ENCODE peak calls at places on chromosome 15, in four cellular contexts. One of them, this sample, is unnamed.

GRCh38 chr15:99619712-99620111 is 53.9 kb downstream of the MEF2A start:
- DNase-seq in HL-60: peak; percentile 11
- DNase-seq in K562: no peak
- DNase-seq in GM12878: no peak
- DNase-seq in this sample: no peak

GRCh38 chr15:89419370-89419984 is 76.9 kb downstream of the RHCG start:
- DNase-seq in HL-60: no peak
- DNase-seq in K562: peak; percentile 62
- DNase-seq in GM12878: no peak
- DNase-seq in this sample: no peak

GRCh38 chr15:44662478-44663409 is 718 bp downstream of the SPG11 start:
- DNase-seq in HL-60: peak; percentile 74
- DNase-seq in K562: peak; percentile 60
- DNase-seq in GM12878: peak; percentile 61
- DNase-seq in this sample: peak; percentile 35

GRCh38 chr15:94324117-94324826 is 92.9 kb downstream of the MCTP2 start:
- DNase-seq in HL-60: peak; percentile 34
- DNase-seq in K562: peak; percentile 42
- DNase-seq in GM12878: peak; percentile 45
- DNase-seq in this sample: peak; percentile 25

GRCh38 chr15:76342046-76342381 is 5.4 kb downstream of the ISL2 start:
- DNase-seq in HL-60: no peak
- DNase-seq in K562: no peak
- DNase-seq in GM12878: no peak
- DNase-seq in this sample: no peak

GRCh38 chr15:59296181-59296617 is 76.5 kb downstream of the MYO1E start:
- DNase-seq in HL-60: no peak
- DNase-seq in K562: no peak
- DNase-seq in GM12878: no peak
- DNase-seq in this sample: no peak

GRCh38 chr15:93029613-93030429 is 59.2 kb downstream of the RGMA start:
- DNase-seq in HL-60: no peak
- DNase-seq in K562: no peak
- DNase-seq in GM12878: no peak
- DNase-seq in this sample: no peak

GRCh38 chr15:36008719-36009118 is 462.8 kb upstream of the DPH6 start:
- DNase-seq in HL-60: no peak
- DNase-seq in K562: no peak
- DNase-seq in GM12878: no peak
- DNase-seq in this sample: no peak

GRCh38 chr15:89389841-89390603 is 55.4 kb upstream of the POLG start:
- DNase-seq in HL-60: no peak
- DNase-seq in K562: no peak
- DNase-seq in GM12878: no peak
- DNase-seq in this sample: no peak

GRCh38 chr15:27328616-27329015 is 357.6 kb downstream of the GABRG3 start:
- DNase-seq in HL-60: no peak
- DNase-seq in K562: no peak
- DNase-seq in GM12878: no peak
- DNase-seq in this sample: no peak

GRCh38 chr15:76418352-76419140 is 82.0 kb downstream of the ISL2 start:
- DNase-seq in HL-60: no peak
- DNase-seq in K562: no peak
- DNase-seq in GM12878: no peak
- DNase-seq in this sample: no peak

GRCh38 chr15:71761649-71762048 is 48.7 kb upstream of the NR2E3 start:
- DNase-seq in HL-60: no peak
- DNase-seq in K562: no peak
- DNase-seq in GM12878: no peak
- DNase-seq in this sample: no peak

GRCh38 chr15:67564590-67565345 is 22.3 kb downstream of the MAP2K5 start:
- DNase-seq in HL-60: peak; percentile 33
- DNase-seq in K562: no peak
- DNase-seq in GM12878: peak; percentile 80
- DNase-seq in this sample: peak; percentile 25

GRCh38 chr15:67228286-67228685 is 26.2 kb downstream of the AAGAB start:
- DNase-seq in HL-60: no peak
- DNase-seq in K562: no peak
- DNase-seq in GM12878: no peak
- DNase-seq in this sample: no peak

GRCh38 chr15:64050281-64051092 is 4.2 kb upstream of the DAPK2 start:
- DNase-seq in HL-60: no peak
- DNase-seq in K562: no peak
- DNase-seq in GM12878: no peak
- DNase-seq in this sample: no peak

GRCh38 chr15:26889298-26889898 is 22.5 kb downstream of the GABRA5 start:
- DNase-seq in HL-60: peak; percentile 8
- DNase-seq in K562: peak; percentile 48
- DNase-seq in GM12878: peak; percentile 23
- DNase-seq in this sample: no peak

GRCh38 chr15:55630921-55631320 is 42.8 kb upstream of the PYGO1 start:
- DNase-seq in HL-60: no peak
- DNase-seq in K562: no peak
- DNase-seq in GM12878: no peak
- DNase-seq in this sample: no peak

GRCh38 chr15:93321881-93322282 is 232.9 kb upstream of the RGMA start:
- DNase-seq in HL-60: no peak
- DNase-seq in K562: no peak
- DNase-seq in GM12878: no peak
- DNase-seq in this sample: no peak

GRCh38 chr15:58212909-58213526 is 74.8 kb downstream of the AQP9 start:
- DNase-seq in HL-60: no peak
- DNase-seq in K562: peak; percentile 46
- DNase-seq in GM12878: no peak
- DNase-seq in this sample: no peak

GRCh38 chr15:25171111-25171811 is 216.5 kb downstream of the SNRPN start:
- DNase-seq in HL-60: no peak
- DNase-seq in K562: no peak
- DNase-seq in GM12878: no peak
- DNase-seq in this sample: no peak

GRCh38 chr15:76575177-76576078 is 238.9 kb downstream of the ISL2 start:
- DNase-seq in HL-60: no peak
- DNase-seq in K562: no peak
- DNase-seq in GM12878: peak; percentile 79
- DNase-seq in this sample: peak; percentile 14

GRCh38 chr15:87604857-87605446 is 651.6 kb downstream of the NTRK3 start:
- DNase-seq in HL-60: no peak
- DNase-seq in K562: peak; percentile 38
- DNase-seq in GM12878: no peak
- DNase-seq in this sample: peak; percentile 10

GRCh38 chr15:81023483-81024264 is 23.0 kb downstream of the TLNRD1 start:
- DNase-seq in HL-60: peak; percentile 78
- DNase-seq in K562: peak; percentile 24
- DNase-seq in GM12878: peak; percentile 97
- DNase-seq in this sample: no peak

GRCh38 chr15:82810061-82810862 is 834 bp downstream of the WHAMM start:
- DNase-seq in HL-60: no peak
- DNase-seq in K562: peak; percentile 33
- DNase-seq in GM12878: no peak
- DNase-seq in this sample: no peak

GRCh38 chr15:31346367-31347066 is 19.9 kb downstream of the KLF13 start:
- DNase-seq in HL-60: no peak
- DNase-seq in K562: no peak
- DNase-seq in GM12878: no peak
- DNase-seq in this sample: no peak

GRCh38 chr15:41022487-41023090 is 69.3 kb downstream of the CHAC1 start:
- DNase-seq in HL-60: peak; percentile 8
- DNase-seq in K562: peak; percentile 38
- DNase-seq in GM12878: peak; percentile 21
- DNase-seq in this sample: peak; percentile 11

GRCh38 chr15:92339361-92339760 is 54.3 kb upstream of the ST8SIA2 start:
- DNase-seq in HL-60: no peak
- DNase-seq in K562: no peak
- DNase-seq in GM12878: no peak
- DNase-seq in this sample: no peak

GRCh38 chr15:70284438-70285214 is 186.9 kb upstream of the TLE3 start:
- DNase-seq in HL-60: no peak
- DNase-seq in K562: no peak
- DNase-seq in GM12878: no peak
- DNase-seq in this sample: no peak

GRCh38 chr15:25727116-25727515 is 136.0 kb downstream of the ATP10A start:
- DNase-seq in HL-60: no peak
- DNase-seq in K562: no peak
- DNase-seq in GM12878: no peak
- DNase-seq in this sample: no peak

GRCh38 chr15:67400890-67401289 is 120.0 kb upstream of the C15orf61 start:
- DNase-seq in HL-60: no peak
- DNase-seq in K562: no peak
- DNase-seq in GM12878: no peak
- DNase-seq in this sample: no peak

GRCh38 chr15:25724899-25725298 is 138.2 kb downstream of the ATP10A start:
- DNase-seq in HL-60: no peak
- DNase-seq in K562: no peak
- DNase-seq in GM12878: no peak
- DNase-seq in this sample: no peak

GRCh38 chr15:74525946-74526345 is 15.1 kb upstream of the ARID3B start:
- DNase-seq in HL-60: no peak
- DNase-seq in K562: no peak
- DNase-seq in GM12878: no peak
- DNase-seq in this sample: no peak
- TF ChIP-seq SPI1 in HL-60: no peak
- TF ChIP-seq SPI1 in K562: no peak
- TF ChIP-seq SPI1 in GM12878: no peak
- TF ChIP-seq SPI1 in this sample: no peak

DNA sequence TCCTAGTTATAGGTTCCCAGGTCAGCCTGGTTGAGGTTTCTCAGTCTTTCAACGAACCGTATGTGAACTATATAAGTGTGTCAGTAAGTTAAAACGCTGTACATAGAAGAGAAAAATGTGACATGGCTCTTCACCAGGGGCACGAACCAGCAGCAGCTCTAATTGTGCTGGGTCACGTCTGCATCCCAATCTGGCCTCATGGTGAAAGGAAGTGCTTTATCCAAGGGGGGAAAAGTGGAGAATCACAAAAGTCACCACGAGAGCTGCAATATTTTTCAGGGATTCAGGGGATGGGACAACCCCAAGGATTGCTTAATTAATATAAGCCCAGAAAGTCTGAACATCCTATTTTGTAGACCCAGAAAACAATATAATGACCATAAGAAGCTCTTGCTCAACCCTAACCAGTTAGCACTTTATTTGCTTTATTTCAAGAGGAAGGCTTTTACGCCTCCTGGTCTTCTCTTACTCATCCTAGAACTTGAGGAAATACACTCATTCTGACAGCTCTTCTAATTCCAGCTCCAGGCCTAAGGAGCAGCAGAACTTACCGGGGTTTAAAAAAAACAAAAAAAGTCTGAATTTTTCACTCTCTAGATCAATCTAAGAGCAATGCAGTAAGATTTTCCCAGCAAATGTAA is 16.5 kb downstream of the ANXA2 start:
- DNase-seq in HL-60: no peak
- DNase-seq in K562: no peak
- DNase-seq in GM12878: no peak
- DNase-seq in this sample: no peak
- TF ChIP-seq SPI1 in HL-60: no peak
- TF ChIP-seq SPI1 in K562: no peak
- TF ChIP-seq SPI1 in GM12878: no peak
- TF ChIP-seq SPI1 in this sample: no peak

DNA sequence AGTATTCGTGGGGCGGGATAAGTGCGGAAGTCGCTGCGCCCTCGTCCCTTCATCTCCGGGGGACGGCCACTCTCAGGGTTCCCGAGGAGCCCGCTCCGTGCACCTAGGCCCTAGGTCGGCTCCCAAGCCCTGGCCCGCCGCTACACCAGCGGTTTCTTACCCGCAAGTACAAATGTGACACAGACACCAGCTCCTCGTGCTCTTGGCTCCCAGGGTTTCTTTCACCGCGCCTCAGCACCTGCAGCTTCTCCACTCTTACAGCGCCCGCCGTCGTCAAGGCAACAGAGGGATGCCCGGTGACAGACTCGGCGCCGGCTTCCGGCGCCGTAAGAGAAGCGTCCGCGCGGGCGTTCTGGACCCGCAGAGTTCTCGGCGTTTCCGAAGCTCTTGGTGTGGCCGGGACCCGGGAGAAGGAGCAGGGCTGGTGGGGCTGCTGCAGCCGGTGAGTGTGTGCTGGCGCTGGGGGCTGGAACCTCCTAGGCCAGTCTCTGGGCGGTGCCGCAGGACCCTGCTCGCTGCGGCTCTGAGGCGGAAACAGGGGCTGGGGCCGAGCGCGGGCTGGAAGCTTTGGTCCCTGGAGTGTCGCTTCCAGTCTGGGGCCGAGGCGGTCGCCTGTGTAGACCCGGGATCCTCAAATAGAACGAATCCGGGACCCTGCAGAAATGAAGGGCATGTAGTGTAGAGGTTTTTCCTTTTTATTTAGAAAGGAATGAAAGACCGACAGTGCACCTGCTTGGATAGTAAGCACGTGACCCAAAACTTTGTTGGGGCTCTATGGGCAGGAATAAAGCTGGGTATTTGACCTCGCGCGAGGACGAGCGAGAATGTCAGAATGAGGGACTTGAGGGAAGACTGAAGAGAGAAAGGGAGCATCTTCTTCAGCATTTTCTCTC is 155.4 kb upstream of the GOLGA6L4 start:
- DNase-seq in HL-60: no peak
- DNase-seq in K562: peak; percentile 5
- DNase-seq in GM12878: no peak
- DNase-seq in this sample: peak; percentile 52
- TF ChIP-seq SPI1 in HL-60: no peak
- TF ChIP-seq SPI1 in K562: no peak
- TF ChIP-seq SPI1 in GM12878: no peak
- TF ChIP-seq SPI1 in this sample: no peak

DNA sequence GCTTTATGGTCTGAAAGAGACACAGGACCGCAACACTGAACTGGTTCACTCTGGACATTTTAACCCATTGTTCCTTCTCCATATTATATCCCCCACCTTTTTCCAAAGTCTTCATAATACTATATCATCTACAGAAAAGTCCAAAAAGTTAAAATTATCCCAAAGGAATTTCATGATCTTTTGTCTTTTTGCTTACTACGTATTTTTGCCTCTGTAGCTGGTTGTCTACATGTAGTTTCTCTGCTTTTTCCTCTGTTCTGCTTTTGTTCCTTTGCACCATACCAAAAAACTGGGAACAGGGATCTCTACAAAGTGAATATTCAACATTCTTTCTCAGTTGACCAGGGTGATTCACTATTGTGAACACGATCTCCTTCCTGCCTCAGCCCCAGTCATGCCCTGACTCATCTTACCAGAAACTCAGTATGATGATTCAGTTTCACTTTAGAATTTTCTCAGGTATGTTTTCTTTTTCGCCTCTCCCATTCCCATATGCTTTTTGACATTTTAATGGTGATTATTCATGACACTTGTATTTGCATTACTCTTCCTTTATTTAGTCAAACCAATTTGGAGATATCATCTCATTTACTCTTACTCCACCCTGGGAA is 14.4 kb downstream of the EMC4 start:
- DNase-seq in HL-60: no peak
- DNase-seq in K562: no peak
- DNase-seq in GM12878: no peak
- DNase-seq in this sample: no peak
- TF ChIP-seq SPI1 in HL-60: no peak
- TF ChIP-seq SPI1 in K562: no peak
- TF ChIP-seq SPI1 in GM12878: no peak
- TF ChIP-seq SPI1 in this sample: no peak

GRCh38 chr15:52042051-52042851 is 23.2 kb downstream of the MAPK6 start:
- DNase-seq in HL-60: no peak
- DNase-seq in K562: peak; percentile 39
- DNase-seq in GM12878: no peak
- DNase-seq in this sample: no peak

GRCh38 chr15:52037889-52038505 is 19.0 kb downstream of the MAPK6 start:
- DNase-seq in HL-60: no peak
- DNase-seq in K562: no peak
- DNase-seq in GM12878: no peak
- DNase-seq in this sample: no peak

GRCh38 chr15:52040167-52040900 is 21.3 kb downstream of the MAPK6 start:
- DNase-seq in HL-60: no peak
- DNase-seq in K562: peak; percentile 31
- DNase-seq in GM12878: no peak
- DNase-seq in this sample: no peak
- TF ChIP-seq SPI1 in HL-60: peak; percentile 14
- TF ChIP-seq SPI1 in K562: no peak
- TF ChIP-seq SPI1 in GM12878: no peak
- TF ChIP-seq SPI1 in this sample: peak; percentile 1